ENCODE peak calls at places on chromosomes 13 and 19, in seven cellular contexts. X, W, D, A, F, R and S are unnamed samples.
A peak's percentile ranks its signal among the peaks of the same experiment; 100 is the strongest.

GRCh38 chr13:50690020-50690419 is 153.5 kb downstream of the DLEU7 start:
- DNase-seq in X (no peak), W (no peak), D (no peak), A (no peak), F (no peak), R (no peak), S (no peak)

GRCh38 chr19:42368360-42368759 is 21.7 kb downstream of the CNFN start:
- DNase-seq in X (no peak), W (no peak), D (no peak), A (no peak), F (no peak), R (no peak), S (no peak)

GRCh38 chr19:4051175-4052101 is 15.3 kb downstream of the ZBTB7A start:
- DNase-seq in X (peak; percentile 97), W (no peak), D (no peak), A (no peak), F (no peak), R (no peak), S (no peak)

GRCh38 chr19:8578642-8579265 is 1.5 kb upstream of the MYO1F start:
- DNase-seq in X (no peak), W (no peak), D (peak; percentile 82), A (peak; percentile 66), F (peak; percentile 71), R (peak; percentile 69), S (no peak)

GRCh38 chr13:43331676-43332075 is 308.3 kb downstream of the DNAJC15 start:
- DNase-seq in X (no peak), W (no peak), D (no peak), A (no peak), F (no peak), R (no peak), S (no peak)

GRCh38 chr19:29596885-29597525 is 9.1 kb upstream of the POP4 start:
- DNase-seq in X (no peak), W (no peak), D (no peak), A (no peak), F (peak; percentile 33), R (no peak), S (no peak)

GRCh38 chr19:8806661-8807060 is 25.4 kb downstream of the ZNF558 start:
- DNase-seq in X (no peak), W (no peak), D (no peak), A (no peak), F (no peak), R (no peak), S (no peak)

GRCh38 chr13:41645313-41645712 is 188.0 kb downstream of the RGCC start:
- DNase-seq in X (no peak), W (no peak), D (no peak), A (no peak), F (peak; percentile 80), R (no peak), S (no peak)

GRCh38 chr13:46491641-46492040 is 61.3 kb upstream of the LRCH1 start:
- DNase-seq in X (no peak), W (no peak), D (no peak), A (no peak), F (no peak), R (no peak), S (no peak)

GRCh38 chr19:56566904-56567273 is 379 bp upstream of the ZNF470 start:
- DNase-seq in X (no peak), W (peak; percentile 34), D (peak; percentile 48), A (no peak), F (no peak), R (no peak), S (no peak)

GRCh38 chr19:51123381-51124186 is 1.1 kb upstream of the SIGLEC9 start:
- DNase-seq in X (no peak), W (no peak), D (no peak), A (no peak), F (no peak), R (peak; percentile 69), S (no peak)

GRCh38 chr13:22717036-22717435 is 463.7 kb upstream of the SGCG start:
- DNase-seq in X (no peak), W (no peak), D (no peak), A (no peak), F (no peak), R (no peak), S (no peak)

GRCh38 chr19:41324231-41324702 is 14.3 kb downstream of the CCDC97 start:
- DNase-seq in X (no peak), W (no peak), D (no peak), A (no peak), F (no peak), R (no peak), S (no peak)

GRCh38 chr13:44660050-44660449 is 83.9 kb upstream of the TSC22D1 start:
- DNase-seq in X (no peak), W (no peak), D (no peak), A (no peak), F (no peak), R (no peak), S (no peak)

GRCh38 chr13:23673354-23673753 is 103.1 kb downstream of the TNFRSF19 start:
- DNase-seq in X (no peak), W (no peak), D (no peak), A (no peak), F (no peak), R (no peak), S (no peak)

GRCh38 chr19:7516281-7516862 is 469 bp downstream of the ZNF358 start:
- DNase-seq in X (no peak), W (no peak), D (no peak), A (no peak), F (no peak), R (no peak), S (no peak)

GRCh38 chr13:47594833-47595232 is 406.2 kb downstream of the SUCLA2 start:
- DNase-seq in X (no peak), W (peak; percentile 8), D (no peak), A (no peak), F (peak; percentile 23), R (no peak), S (no peak)

GRCh38 chr19:47495478-47496372 is 11.7 kb upstream of the KPTN start:
- DNase-seq in X (no peak), W (no peak), D (no peak), A (no peak), F (no peak), R (no peak), S (no peak)

GRCh38 chr19:41863209-41863931 is 3.3 kb downstream of the RPS19 start:
- DNase-seq in X (no peak), W (no peak), D (no peak), A (no peak), F (no peak), R (no peak), S (no peak)

GRCh38 chr19:2231621-2232221 is 4.4 kb downstream of the PLEKHJ1 start:
- DNase-seq in X (no peak), W (no peak), D (no peak), A (no peak), F (peak; percentile 35), R (no peak), S (no peak)

GRCh38 chr19:1449467-1450442 is at the start of gene APC2:
- DNase-seq in X (no peak), W (no peak), D (peak; percentile 80), A (no peak), F (no peak), R (no peak), S (no peak)

GRCh38 chr13:111492958-111493357 is 172.5 kb downstream of the TEX29 start:
- DNase-seq in X (no peak), W (no peak), D (no peak), A (no peak), F (no peak), R (no peak), S (no peak)

GRCh38 chr19:36100476-36100875 is 10.5 kb upstream of the OVOL3 start:
- DNase-seq in X (no peak), W (no peak), D (no peak), A (no peak), F (no peak), R (no peak), S (no peak)

GRCh38 chr19:45090034-45090433 is 2.9 kb upstream of the PPP1R37 start:
- DNase-seq in X (no peak), W (no peak), D (no peak), A (no peak), F (peak; percentile 32), R (no peak), S (no peak)

GRCh38 chr13:97743946-97744345 is 209.5 kb upstream of the IPO5 start:
- DNase-seq in X (no peak), W (no peak), D (no peak), A (no peak), F (peak; percentile 24), R (no peak), S (no peak)

GRCh38 chr19:29815231-29815630 is 3.4 kb downstream of the CCNE1 start:
- DNase-seq in X (no peak), W (no peak), D (peak; percentile 70), A (no peak), F (no peak), R (no peak), S (peak; percentile 76)

GRCh38 chr13:111460548-111461444 is 140.4 kb downstream of the TEX29 start:
- DNase-seq in X (peak; percentile 39), W (no peak), D (no peak), A (no peak), F (peak; percentile 53), R (no peak), S (no peak)

GRCh38 chr13:113841355-113841653 is 22.6 kb downstream of the GAS6 start:
- DNase-seq in X (no peak), W (no peak), D (no peak), A (no peak), F (no peak), R (peak; percentile 43), S (no peak)

GRCh38 chr19:12237143-12237839 is 57.4 kb downstream of the ZNF44 start:
- DNase-seq in X (no peak), W (no peak), D (no peak), A (no peak), F (no peak), R (no peak), S (no peak)

GRCh38 chr19:1469936-1470863 is 8.8 kb downstream of the C19orf25 start:
- DNase-seq in X (no peak), W (no peak), D (peak; percentile 77), A (no peak), F (peak; percentile 78), R (peak; percentile 52), S (no peak)